ENCODE peak calls at places on chromosomes 1 and 21, in five cellular contexts. W is cardiac muscle cell; J is hepatocyte; P is CD8-positive, alpha-beta T cell; D is endothelial cell of umbilical vein. G is an unnamed sample.

GRCh38 chr21:36701912-36702621 is 3.2 kb downstream of the SIM2 start:
- DNase-seq in W (no peak), J (no peak), P (peak; percentile 36), D (no peak), G (peak; percentile 61)

GRCh38 chr1:24568475-24568874 is 12.6 kb downstream of the NCMAP start:
- DNase-seq in W (no peak), J (no peak), P (no peak), D (no peak), G (no peak)

GRCh38 chr1:162172733-162173132 is 103.2 kb downstream of the NOS1AP start:
- DNase-seq in W (no peak), J (no peak), P (no peak), D (no peak), G (no peak)

GRCh38 chr1:65269612-65270011 is 39.7 kb upstream of the DNAJC6 start:
- DNase-seq in W (no peak), J (no peak), P (no peak), D (no peak), G (no peak)

GRCh38 chr1:27161594-27161993 is 6.7 kb upstream of the SLC9A1 start:
- DNase-seq in W (no peak), J (peak; percentile 43), P (no peak), D (peak; percentile 38), G (no peak)

GRCh38 chr1:97920832-97921571 is at the start of gene DPYD:
- DNase-seq in W (peak; percentile 94), J (peak; percentile 93), P (peak; percentile 89), D (peak; percentile 87), G (peak; percentile 75)

GRCh38 chr1:30191154-30191702 is 532.2 kb downstream of the MATN1 start:
- DNase-seq in W (no peak), J (peak; percentile 68), P (peak; percentile 47), D (no peak), G (peak; percentile 56)

GRCh38 chr1:206992815-206993214 is 22.6 kb upstream of the FCAMR start:
- DNase-seq in W (no peak), J (no peak), P (no peak), D (no peak), G (no peak)

GRCh38 chr1:204093756-204094155 is 20.8 kb downstream of the SOX13 start:
- DNase-seq in W (no peak), J (no peak), P (no peak), D (no peak), G (no peak)

GRCh38 chr21:33949516-33950424 is 34.2 kb upstream of the ATP5PO start:
- DNase-seq in W (no peak), J (no peak), P (peak; percentile 73), D (no peak), G (no peak)

GRCh38 chr1:77538956-77539509 is 143.4 kb downstream of the ZZZ3 start:
- DNase-seq in W (no peak), J (peak; percentile 20), P (no peak), D (no peak), G (peak; percentile 64)

GRCh38 chr21:45875416-45875760 is 106.2 kb upstream of the COL6A1 start:
- DNase-seq in W (no peak), J (no peak), P (no peak), D (no peak), G (no peak)

GRCh38 chr1:12472798-12473551 is 145.0 kb downstream of the DHRS3 start:
- DNase-seq in W (peak; percentile 89), J (peak; percentile 65), P (peak; percentile 77), D (no peak), G (no peak)

GRCh38 chr1:6424619-6425593 is at the start of gene ESPN:
- DNase-seq in W (no peak), J (peak; percentile 38), P (no peak), D (no peak), G (no peak)

GRCh38 chr1:193709607-193710006 is 523.2 kb upstream of the B3GALT2 start:
- DNase-seq in W (no peak), J (no peak), P (no peak), D (no peak), G (no peak)

GRCh38 chr1:202987255-202987654 is 19.9 kb upstream of the TMEM183A start:
- DNase-seq in W (no peak), J (no peak), P (no peak), D (no peak), G (no peak)

GRCh38 chr1:202987922-202988583 is 19.1 kb upstream of the TMEM183A start:
- DNase-seq in W (no peak), J (no peak), P (no peak), D (no peak), G (no peak)

GRCh38 chr1:202994756-202995155 is 12.4 kb upstream of the TMEM183A start:
- DNase-seq in W (no peak), J (no peak), P (no peak), D (no peak), G (no peak)

DNA sequence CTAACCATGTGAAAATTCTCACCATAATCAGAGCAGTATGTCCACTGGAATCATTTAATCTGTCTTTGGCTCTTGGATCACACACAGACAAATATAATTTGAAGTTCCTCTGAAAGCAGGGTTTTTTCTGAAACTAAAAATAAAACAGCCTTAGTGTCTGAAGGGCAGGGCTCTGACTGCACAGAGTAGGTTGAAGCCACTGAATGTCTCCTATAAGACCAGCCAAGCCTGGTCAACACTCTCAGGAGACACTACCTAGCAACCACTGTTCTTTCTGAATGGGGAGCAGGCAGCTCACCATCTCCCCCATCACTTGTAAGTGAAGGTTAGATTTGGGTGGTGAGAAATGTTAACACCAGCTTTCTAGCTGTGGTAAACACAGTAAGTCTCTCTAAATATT is 16.1 kb upstream of the TMEM183A start:
- DNase-seq in W (no peak), J (no peak), P (no peak), D (no peak), G (no peak)
- H3K27ac ChIP-seq in W (no peak overlapping the region), J (no peak overlapping the region), P (no peak overlapping the region), D (no peak overlapping the region), G (no peak overlapping the region)

DNA sequence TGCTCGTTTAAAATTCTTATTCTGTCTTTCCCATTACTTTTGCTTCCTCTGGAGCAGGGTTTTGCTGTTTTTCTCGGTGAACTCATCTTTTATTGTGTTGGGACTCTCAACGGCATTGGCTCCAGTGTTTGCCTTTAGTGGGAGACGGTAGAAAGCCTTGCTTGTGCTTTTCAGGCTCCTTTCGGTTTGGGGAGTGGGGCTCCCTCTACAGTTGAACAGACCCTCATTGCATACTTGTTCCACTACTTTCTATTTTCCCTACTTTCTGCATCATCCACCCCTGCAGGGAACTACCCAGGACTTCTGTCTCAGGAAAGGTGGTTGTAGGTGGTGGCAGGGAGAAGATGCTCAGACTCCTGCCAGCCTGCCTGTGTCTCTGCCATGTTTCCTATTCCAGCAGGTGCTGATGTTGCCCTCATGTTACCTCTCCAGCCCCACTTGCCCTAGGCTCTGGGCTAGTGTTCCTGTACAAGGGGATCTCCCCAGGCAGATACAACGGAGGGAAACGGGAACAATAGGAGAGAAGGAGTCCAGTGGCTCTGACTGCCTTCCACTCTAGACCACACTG is 68.5 kb upstream of the ZBTB18 start:
- DNase-seq in W (no peak), J (no peak), P (no peak), D (peak; percentile 4), G (no peak)
- TF ChIP-seq CTCF in W (peak; percentile 12), J (no peak), P (no peak), D (no peak), G (no peak)

GRCh38 chr1:85342177-85342576 is 65.7 kb upstream of the BCL10 start:
- DNase-seq in W (no peak), J (no peak), P (no peak), D (peak; percentile 77), G (no peak)
- H3K27ac ChIP-seq in W (no peak overlapping the region), J (no peak overlapping the region), P (no peak overlapping the region), D (peak overlapping the region; percentile 99), G (no peak overlapping the region)

GRCh38 chr1:7503691-7504437 is 267.2 kb upstream of the VAMP3 start:
- DNase-seq in W (no peak), J (no peak), P (no peak), D (no peak), G (no peak)
- TF ChIP-seq CTCF in W (no peak), J (no peak), P (no peak), D (no peak), G (no peak)

DNA sequence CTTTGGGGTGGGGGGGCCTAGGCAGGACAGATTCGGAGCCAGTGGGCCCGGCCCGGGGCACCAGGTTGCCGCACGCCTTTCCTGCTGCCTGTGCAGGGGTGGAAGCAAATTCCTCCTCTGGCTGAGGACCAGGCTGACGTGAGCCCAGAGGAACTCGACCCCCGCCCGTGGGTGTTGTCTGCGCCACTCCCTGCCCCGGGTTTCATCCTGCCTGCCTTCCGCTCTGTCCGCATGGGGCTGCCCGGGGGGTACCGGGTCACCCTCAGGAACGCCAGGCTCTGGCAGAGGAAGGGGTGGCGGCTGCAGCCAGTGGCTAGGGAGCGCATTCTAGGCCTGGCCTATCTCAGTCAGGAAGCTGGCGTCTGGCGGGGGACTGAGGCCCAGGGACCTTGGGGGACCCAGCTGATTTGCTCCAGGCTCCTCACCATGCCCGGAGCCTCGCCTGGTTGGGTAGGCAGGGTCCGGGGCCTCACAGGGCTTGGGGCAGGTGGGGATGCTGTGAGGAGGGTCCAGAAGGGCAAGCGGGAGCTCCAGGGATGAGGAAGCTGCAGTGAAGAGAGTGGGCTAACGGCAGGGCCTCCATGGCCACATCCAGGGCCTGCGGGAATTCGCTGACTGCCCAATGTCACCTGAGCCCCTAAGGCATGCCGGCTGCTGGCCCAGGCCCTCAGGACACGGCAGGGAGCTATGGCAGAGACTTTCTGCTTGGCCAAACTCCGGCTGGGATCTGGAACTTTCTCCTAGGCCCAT is 2.4 kb upstream of the IBA57 start:
- DNase-seq in W (no peak), J (peak; percentile 44), P (no peak), D (peak; percentile 44), G (peak; percentile 82)
- H3K27ac ChIP-seq in W (no peak overlapping the region), J (peak overlapping the region; percentile 50), P (no peak overlapping the region), D (peak overlapping the region; percentile 51), G (peak overlapping the region; percentile 100)

DNA sequence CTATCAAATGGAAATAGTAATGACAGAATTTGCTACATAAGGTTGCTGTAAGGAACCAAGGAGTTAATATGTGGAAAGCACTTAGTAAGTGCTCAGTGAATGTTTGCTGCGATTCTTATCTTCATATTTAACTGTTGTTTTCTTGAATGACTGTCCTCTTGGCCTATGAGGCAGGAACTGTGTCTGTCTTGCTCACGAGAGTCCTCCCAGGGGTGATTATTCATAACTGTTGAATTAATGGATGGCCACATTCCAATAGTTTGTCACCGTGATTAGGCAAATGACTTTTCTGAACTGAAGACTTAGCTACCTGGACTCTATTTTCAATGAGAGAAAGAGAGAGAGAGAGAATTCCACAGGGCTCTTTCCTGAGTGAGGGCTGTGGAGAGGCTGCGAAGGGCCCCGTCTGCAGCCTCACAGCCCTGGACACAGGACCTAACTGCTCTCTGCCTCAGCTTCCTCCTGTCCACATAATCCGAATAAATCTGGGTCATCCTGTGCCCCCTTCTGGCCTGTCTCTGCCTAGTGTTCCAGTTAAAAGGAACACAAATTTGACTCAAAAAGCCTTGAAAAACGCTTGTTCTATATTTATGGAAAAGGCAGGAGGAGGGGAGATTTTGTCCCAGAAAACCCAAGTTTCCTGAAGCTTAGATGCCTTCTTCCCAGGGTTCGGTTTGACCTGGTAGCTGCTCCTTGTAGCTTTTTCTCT is 8.5 kb downstream of the EDN2 start:
- DNase-seq in W (no peak), J (no peak), P (no peak), D (no peak), G (no peak)
- TF ChIP-seq CTCF in W (peak; percentile 13), J (no peak), P (no peak), D (no peak), G (no peak)

GRCh38 chr21:42222821-42223390 is 4.0 kb downstream of the ABCG1 start:
- DNase-seq in W (no peak), J (no peak), P (no peak), D (no peak), G (no peak)

GRCh38 chr21:42219606-42220137 is 732 bp downstream of the ABCG1 start:
- DNase-seq in W (peak; percentile 30), J (peak; percentile 37), P (no peak), D (no peak), G (no peak)

GRCh38 chr21:42222386-42222785 is 3.4 kb downstream of the ABCG1 start:
- DNase-seq in W (no peak), J (no peak), P (no peak), D (no peak), G (no peak)

GRCh38 chr21:42220138-42220701 is 1.3 kb downstream of the ABCG1 start:
- DNase-seq in W (peak; percentile 75), J (peak; percentile 92), P (peak; percentile 70), D (peak; percentile 91), G (peak; percentile 69)

GRCh38 chr21:42221581-42222345 is 2.8 kb downstream of the ABCG1 start:
- DNase-seq in W (no peak), J (no peak), P (no peak), D (peak; percentile 69), G (no peak)
- H3K27ac ChIP-seq in W (no peak overlapping the region), J (no peak overlapping the region), P (no peak overlapping the region), D (peak overlapping the region; percentile 94), G (no peak overlapping the region)

G was measured in RWPE1.